ENCODE peak calls at places on chromosome 4, in nine cellular contexts. C is activated CD8-positive, alpha-beta T cell treated with anti-CD3 and anti-CD28 coated beads for 36 hours; A is heart right ventricle; J is pancreas; Z is endothelial cell; M is Calu3; E is astrocyte of the spinal cord; H is CD8-positive, alpha-beta T cell; N is retinal pigment epithelial cell. G is an unnamed sample.

GRCh38 chr4:127783971-127784519 is 1.9 kb downstream of the HSPA4L start:
- DNase-seq in J (no peak), N (no peak), E (no peak), M (no peak), A (no peak), C (no peak), Z (no peak), H (no peak), G (no peak)

GRCh38 chr4:128358903-128359260 is 71.3 kb upstream of the PGRMC2 start:
- DNase-seq in E (no peak), A (no peak), J (no peak), M (no peak), Z (no peak), C (no peak), N (no peak), H (no peak), G (no peak)

GRCh38 chr4:20395160-20395773 is 143.6 kb downstream of the SLIT2 start:
- DNase-seq in Z (peak), H (no peak), M (peak), N (no peak), J (no peak), C (peak), A (no peak), E (no peak), G (peak)

GRCh38 chr4:139899346-139899745 is 233.7 kb downstream of the MGST2 start:
- DNase-seq in Z (no peak), C (no peak), M (no peak), E (no peak), H (no peak), A (no peak), N (no peak), J (no peak), G (no peak)

GRCh38 chr4:63226236-63226635 is 1183.0 kb downstream of the TECRL start:
- DNase-seq in H (no peak), A (no peak), Z (no peak), M (no peak), J (no peak), E (no peak), C (no peak), N (no peak), G (no peak)

GRCh38 chr4:16827762-16828724 is 70.4 kb downstream of the LDB2 start:
- DNase-seq in A (peak), H (no peak), C (no peak), J (no peak), M (no peak), E (no peak), N (no peak), Z (peak), G (no peak)

GRCh38 chr4:28232376-28232775 is 1371.7 kb downstream of the STIM2 start:
- DNase-seq in C (no peak), E (no peak), M (no peak), J (no peak), A (no peak), H (no peak), Z (no peak), N (no peak), G (no peak)

GRCh38 chr4:1644906-1645657 is 39.0 kb downstream of the FAM53A start:
- DNase-seq in A (peak), Z (no peak), C (no peak), E (peak), J (no peak), M (no peak), N (peak), H (no peak), G (no peak)

GRCh38 chr4:174222266-174222872 is 61.1 kb downstream of the FBXO8 start:
- DNase-seq in H (no peak), E (peak), A (no peak), M (peak), N (no peak), C (no peak), Z (no peak), J (no peak), G (no peak)

GRCh38 chr4:147831452-147832192 is 99.7 kb downstream of the ARHGAP10 start:
- DNase-seq in J (no peak), A (no peak), H (no peak), N (no peak), E (peak), C (no peak), M (peak), Z (no peak), G (no peak)

GRCh38 chr4:120843840-120844527 is 78.5 kb downstream of the PRDM5 start:
- DNase-seq in C (peak), H (no peak), Z (peak), A (peak), E (no peak), N (no peak), M (peak), J (no peak), G (peak)

GRCh38 chr4:46329118-46329976 is 60.6 kb downstream of the GABRA2 start:
- DNase-seq in C (peak), A (no peak), E (peak), N (peak), H (no peak), M (peak), J (no peak), Z (peak), G (peak)

GRCh38 chr4:108714880-108715279 is 48.0 kb downstream of the ETNPPL start:
- DNase-seq in A (no peak), E (no peak), M (no peak), C (no peak), H (no peak), N (no peak), J (no peak), Z (no peak), G (no peak)

GRCh38 chr4:107379054-107379869 is 340.8 kb downstream of the PAPSS1 start:
- DNase-seq in H (no peak), N (peak), E (peak), Z (no peak), M (no peak), A (no peak), J (no peak), C (no peak), G (no peak)

GRCh38 chr4:72468904-72469502 is 100.0 kb downstream of the ADAMTS3 start:
- DNase-seq in C (no peak), J (no peak), E (peak), M (no peak), N (no peak), H (no peak), Z (no peak), A (no peak), G (no peak)

GRCh38 chr4:173538148-173538902 is 8.3 kb upstream of the HAND2 start:
- DNase-seq in E (no peak), H (no peak), A (peak), J (peak), Z (peak), C (no peak), M (no peak), N (no peak), G (no peak)

GRCh38 chr4:179624768-179625181 is 2182.5 kb upstream of the AGA start:
- DNase-seq in J (no peak), N (peak), C (no peak), M (peak), E (peak), Z (no peak), H (no peak), A (no peak), G (no peak)

GRCh38 chr4:101102114-101102752 is 245.1 kb downstream of the PPP3CA start:
- DNase-seq in C (no peak), H (no peak), A (peak), N (no peak), E (peak), Z (no peak), M (no peak), J (no peak), G (no peak)

GRCh38 chr4:2484993-2485392 is 16.1 kb downstream of the RNF4 start:
- DNase-seq in C (peak), H (peak), J (peak), N (no peak), Z (peak), E (no peak), A (peak), M (no peak), G (no peak)

GRCh38 chr4:150078041-150078995 is at the start of gene DCLK2:
- DNase-seq in J (peak), E (peak), N (peak), H (no peak), A (peak), C (peak), M (peak), Z (peak), G (peak)

GRCh38 chr4:145907827-145908226 is 30.8 kb downstream of the ZNF827 start:
- DNase-seq in M (no peak), C (no peak), E (peak), J (no peak), N (no peak), H (no peak), Z (no peak), A (no peak), G (no peak)

GRCh38 chr4:170743633-170744032 is 653.9 kb upstream of the AADAT start:
- DNase-seq in H (no peak), J (no peak), C (no peak), N (no peak), A (no peak), E (no peak), M (no peak), Z (no peak), G (no peak)

GRCh38 chr4:6386091-6386490 is 86.3 kb downstream of the PPP2R2C start:
- DNase-seq in A (no peak), J (peak), E (no peak), N (no peak), C (no peak), M (no peak), Z (no peak), H (no peak), G (no peak)

GRCh38 chr4:124953059-124953850 is 240.7 kb upstream of the ANKRD50 start:
- DNase-seq in C (no peak), N (peak), H (no peak), A (no peak), M (no peak), Z (no peak), E (peak), J (no peak), G (no peak)

GRCh38 chr4:17781072-17781830 is at the start of gene FAM184B:
- DNase-seq in E (peak), Z (peak), N (no peak), H (no peak), J (peak), A (peak), M (peak), C (peak), G (peak)

GRCh38 chr4:146998157-146998556 is 52.5 kb upstream of the TTC29 start:
- DNase-seq in A (no peak), C (no peak), J (no peak), E (no peak), M (no peak), N (no peak), Z (no peak), H (no peak), G (no peak)

GRCh38 chr4:25299476-25300203 is 12.9 kb upstream of the ZCCHC4 start:
- DNase-seq in N (no peak), M (peak), C (no peak), J (no peak), Z (no peak), H (no peak), E (no peak), A (no peak), G (no peak)

GRCh38 chr4:153154010-153154975 is 50.0 kb upstream of the TRIM2 start:
- DNase-seq in A (no peak), E (peak), C (peak), N (peak), M (peak), Z (no peak), H (no peak), J (no peak), G (no peak)

GRCh38 chr4:38071801-38072567 is 111.8 kb downstream of the PTTG2 start:
- DNase-seq in A (peak), M (no peak), J (no peak), N (no peak), C (no peak), H (no peak), Z (no peak), E (no peak), G (no peak)

GRCh38 chr4:40502936-40503335 is 126.7 kb downstream of the RBM47 start:
- DNase-seq in A (no peak), H (no peak), C (peak), J (no peak), Z (no peak), E (no peak), M (no peak), N (no peak), G (no peak)

GRCh38 chr4:40976343-40976742 is 226.6 kb downstream of the NSUN7 start:
- DNase-seq in J (no peak), N (no peak), Z (peak), C (peak), E (peak), M (peak), A (no peak), H (no peak), G (no peak)

GRCh38 chr4:78764498-78764961 is 11.6 kb upstream of the BMP2K start:
- DNase-seq in C (no peak), H (no peak), E (no peak), Z (no peak), N (no peak), M (no peak), A (no peak), J (no peak), G (no peak)

GRCh38 chr4:126812076-126812475 is 820.7 kb upstream of the INTU start:
- DNase-seq in H (no peak), Z (no peak), E (no peak), A (no peak), C (no peak), J (no peak), N (no peak), M (no peak), G (no peak)

GRCh38 chr4:31343058-31343457 is 622.9 kb downstream of the PCDH7 start:
- DNase-seq in M (no peak), H (no peak), C (no peak), J (no peak), E (no peak), N (no peak), A (no peak), Z (no peak), G (no peak)

GRCh38 chr4:107645604-107646003 is 74.4 kb downstream of the PAPSS1 start:
- DNase-seq in A (no peak), H (no peak), E (no peak), Z (no peak), C (no peak), N (no peak), M (no peak), J (no peak), G (no peak)

GRCh38 chr4:101279377-101279871 is 67.9 kb downstream of the PPP3CA start:
- DNase-seq in H (no peak), J (no peak), C (peak), N (peak), Z (no peak), M (no peak), E (peak), A (no peak), G (no peak)

GRCh38 chr4:76881375-76881774 is 16.6 kb downstream of the SOWAHB start:
- DNase-seq in M (peak), C (no peak), J (no peak), H (no peak), Z (no peak), A (no peak), E (no peak), N (no peak), G (no peak)

GRCh38 chr4:129231907-129232626 is 136.1 kb downstream of the C4orf33 start:
- DNase-seq in E (no peak), J (no peak), C (no peak), N (no peak), M (no peak), A (no peak), H (no peak), Z (no peak), G (no peak)

DNA sequence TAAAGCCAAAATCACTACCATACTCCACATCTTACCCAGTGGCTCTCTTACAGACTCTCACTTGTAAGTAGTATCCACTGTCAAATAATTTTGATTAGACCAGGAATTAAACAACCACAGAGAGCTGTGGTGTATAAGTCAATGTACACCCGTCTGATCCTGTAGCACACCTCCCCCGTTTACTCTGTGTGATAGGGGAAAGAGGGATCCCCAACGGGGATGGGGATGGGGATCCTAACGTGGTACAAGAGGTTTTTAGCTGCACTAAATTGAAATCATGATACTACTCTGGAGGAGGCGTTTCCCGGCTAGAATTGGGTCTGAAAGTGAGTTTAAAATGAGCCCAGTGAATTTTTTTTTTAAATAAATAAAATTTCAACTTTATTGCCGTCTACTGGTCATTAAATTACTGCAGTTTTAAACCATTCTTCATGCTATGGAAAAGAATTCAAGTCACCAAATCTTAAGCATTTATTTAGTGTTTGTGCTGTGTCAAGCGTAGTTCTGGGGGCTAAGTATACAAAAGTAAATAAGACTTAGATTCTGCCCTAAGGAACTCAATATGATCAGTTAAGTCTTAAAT is 76.6 kb downstream of the INTS12 start:
- DNase-seq in Z (no peak), J (no peak), M (no peak), A (no peak), N (no peak), C (no peak), E (no peak), H (no peak), G (no peak)
- TF ChIP-seq CTCF in Z (peak), J (peak), M (no peak), A (peak), N (peak), C (no peak), E (peak), H (no peak), G (peak)

GRCh38 chr4:44725861-44726820 is at the start of gene GNPDA2:
- DNase-seq in H (peak), N (no peak), C (peak), E (peak), A (peak), Z (peak), J (peak), M (peak), G (peak)
- TF ChIP-seq CTCF in H (no peak), N (peak), C (no peak), E (peak), A (peak), Z (no peak), J (no peak), M (no peak), G (no peak)

DNA sequence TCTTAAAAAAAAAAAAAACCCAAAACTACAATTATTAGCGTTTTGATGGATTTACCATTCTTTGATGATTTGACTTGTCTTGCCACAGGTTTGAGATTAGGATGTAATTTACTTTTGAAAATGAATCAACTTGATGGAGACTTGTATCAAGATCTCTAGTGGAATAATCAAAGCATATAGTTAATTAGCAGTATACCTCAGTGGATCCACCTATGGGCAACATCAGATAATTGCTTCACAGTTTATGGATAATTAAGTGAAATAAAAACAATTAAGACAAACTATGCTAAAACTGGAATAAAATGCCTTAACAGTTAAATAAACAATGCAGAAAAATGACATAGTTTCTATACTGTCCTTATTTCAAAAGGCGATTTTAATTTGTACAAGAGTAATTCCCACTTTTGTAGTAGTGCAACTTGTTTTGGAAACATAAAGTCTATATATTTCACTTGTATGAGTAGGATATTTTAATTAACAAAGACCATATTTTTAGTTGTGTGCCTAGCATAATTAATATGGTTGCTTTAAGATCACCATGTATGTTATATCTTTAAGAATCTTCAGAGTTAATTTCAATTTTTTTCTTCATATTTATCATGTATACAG is 4.2 kb downstream of the CPEB2 start:
- DNase-seq in C (no peak), E (peak), A (no peak), M (no peak), Z (no peak), H (no peak), J (no peak), N (no peak), G (no peak)
- TF ChIP-seq CTCF in C (peak), E (peak), A (peak), M (peak), Z (peak), H (peak), J (no peak), N (peak), G (peak)

DNA sequence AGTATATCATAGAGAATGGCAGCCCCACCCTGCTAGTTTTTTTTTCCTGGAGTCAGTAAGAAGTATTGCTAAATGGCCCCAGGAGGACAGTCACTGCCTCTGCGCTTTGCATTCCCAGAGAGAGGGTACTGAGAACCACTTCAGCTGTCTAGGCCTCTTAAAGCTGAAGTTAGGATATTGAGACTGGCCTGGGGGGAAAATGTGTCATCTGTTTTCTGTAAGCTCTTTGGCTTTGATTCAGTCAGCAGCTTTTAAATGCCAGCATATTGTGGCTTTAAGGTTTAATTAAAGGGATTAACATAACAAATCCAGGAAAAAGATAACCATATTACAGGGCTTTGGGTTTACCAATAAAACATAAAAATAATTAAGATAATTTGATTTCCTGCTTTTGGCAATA is 852.0 kb downstream of the PCDH18 start:
- DNase-seq in E (peak), H (no peak), C (no peak), M (no peak), J (no peak), N (peak), A (no peak), Z (no peak), G (peak)
- TF ChIP-seq CTCF in E (no peak), H (no peak), C (no peak), M (no peak), J (no peak), N (no peak), A (no peak), Z (no peak), G (no peak)

DNA sequence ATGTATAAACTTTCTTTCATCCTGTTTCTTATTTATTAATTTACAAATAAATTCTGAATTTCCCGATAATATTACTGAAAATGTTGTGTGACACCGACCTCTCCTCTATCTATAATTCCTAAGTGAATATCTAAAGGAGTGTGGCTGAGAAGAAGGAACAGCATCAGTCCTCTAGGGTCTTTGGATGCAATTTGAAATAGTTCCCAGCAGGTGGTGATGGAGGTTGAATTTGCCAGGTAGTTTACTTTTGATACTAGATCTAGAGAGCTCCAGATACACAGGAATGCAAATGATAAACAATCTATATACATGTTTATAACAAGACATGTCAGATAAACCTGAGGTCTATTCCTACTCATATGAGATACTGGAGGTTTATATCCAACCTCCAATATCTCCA is 305.4 kb downstream of the PCDH18 start:
- DNase-seq in E (no peak), C (no peak), J (no peak), A (no peak), M (peak), Z (peak), N (no peak), H (no peak), G (no peak)
- TF ChIP-seq CTCF in E (peak), C (no peak), J (no peak), A (peak), M (no peak), Z (peak), N (peak), H (no peak), G (peak)

GRCh38 chr4:26424838-26425237 is 65.4 kb downstream of the CCKAR start:
- DNase-seq in M (no peak), Z (no peak), J (no peak), E (no peak), A (no peak), H (no peak), C (no peak), N (no peak), G (no peak)
- TF ChIP-seq CTCF in M (no peak), Z (no peak), J (no peak), E (no peak), A (no peak), H (no peak), C (no peak), N (peak), G (no peak)

DNA sequence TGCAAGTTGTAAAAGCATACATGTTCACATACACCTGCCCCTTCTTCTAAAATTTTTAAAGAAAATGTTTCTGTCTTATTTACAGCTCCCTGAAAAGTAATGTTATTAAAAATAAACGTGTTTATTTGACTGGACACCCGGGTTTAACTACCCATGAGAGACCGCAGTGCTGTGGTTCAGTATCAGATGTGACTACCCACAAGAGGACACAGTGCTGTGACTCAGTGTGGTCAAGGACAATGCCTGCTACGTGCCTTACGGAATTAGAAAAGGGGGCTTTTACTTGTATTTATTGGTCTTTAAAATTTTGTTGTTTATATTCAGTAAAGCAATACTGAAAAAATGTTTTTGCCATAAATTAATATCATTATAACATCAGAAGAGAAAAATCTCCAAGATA is 641.4 kb downstream of the TRIML1 start:
- DNase-seq in Z (no peak), N (no peak), E (no peak), H (no peak), M (no peak), C (no peak), J (no peak), A (no peak), G (no peak)
- TF ChIP-seq CTCF in Z (no peak), N (no peak), E (no peak), H (no peak), M (no peak), C (no peak), J (no peak), A (no peak), G (no peak)